ENCODE peak calls at places on chromosomes 6 and 20, in five cellular contexts. R is cardiac fibroblast, K is tibial artery, O is activated B cell treated with CpG ODN at 0.5 μM for 24 hours, B is GM10248. N is an unnamed sample.

GRCh38 chr20:49186535-49187329 is 1.4 kb downstream of the STAU1 start:
- DNase-seq in R (peak), K (peak), O (no peak), B (peak), N (no peak)

GRCh38 chr6:170093276-170093657 is 197.6 kb downstream of the DLL1 start:
- DNase-seq in R (no peak), K (no peak), O (peak), B (no peak), N (peak)

GRCh38 chr20:24705486-24705885 is 236.1 kb downstream of the SYNDIG1 start:
- DNase-seq in R (peak), K (no peak), O (no peak), B (no peak), N (no peak)

GRCh38 chr6:156848533-156848932 is 71.4 kb downstream of the ARID1B start:
- DNase-seq in R (peak), K (no peak), O (no peak), B (no peak), N (no peak)

GRCh38 chr20:15756401-15756800 is 816.8 kb downstream of the KIF16B start:
- DNase-seq in R (no peak), K (no peak), O (no peak), B (no peak), N (no peak)

GRCh38 chr20:20207291-20207690 is 155.0 kb downstream of the CFAP61 start:
- DNase-seq in R (no peak), K (no peak), O (no peak), B (no peak), N (no peak)

GRCh38 chr6:40706222-40706621 is 119.1 kb upstream of the LRFN2 start:
- DNase-seq in R (no peak), K (no peak), O (no peak), B (no peak), N (no peak)

GRCh38 chr6:40205004-40205403 is 270.7 kb upstream of the MOCS1 start:
- DNase-seq in R (no peak), K (no peak), O (no peak), B (no peak), N (no peak)

GRCh38 chr6:21164768-21165326 is 428.7 kb upstream of the SOX4 start:
- DNase-seq in R (no peak), K (no peak), O (no peak), B (peak), N (no peak)

GRCh38 chr6:17031961-17032360 is 69.9 kb upstream of the STMND1 start:
- DNase-seq in R (no peak), K (no peak), O (no peak), B (no peak), N (no peak)

GRCh38 chr6:168215121-168215808 is 104.3 kb downstream of the DACT2 start:
- DNase-seq in R (no peak), K (no peak), O (no peak), B (no peak), N (no peak)

GRCh38 chr6:132132911-132133639 is 181.9 kb upstream of the CCN2 start:
- DNase-seq in R (peak), K (peak), O (no peak), B (no peak), N (no peak)

GRCh38 chr6:25993038-25993684 is 30.6 kb downstream of the TRIM38 start:
- DNase-seq in R (no peak), K (no peak), O (no peak), B (no peak), N (no peak)

GRCh38 chr20:12837646-12838045 is 171.1 kb upstream of the SPTLC3 start:
- DNase-seq in R (no peak), K (no peak), O (no peak), B (no peak), N (no peak)

GRCh38 chr6:88985901-88986300 is 22.5 kb upstream of the RNGTT start:
- DNase-seq in R (no peak), K (no peak), O (no peak), B (no peak), N (no peak)

GRCh38 chr6:119952696-119953095 is 603.1 kb upstream of the MAN1A1 start:
- DNase-seq in R (no peak), K (no peak), O (no peak), B (no peak), N (no peak)

GRCh38 chr6:167005350-167006159 is 6.4 kb downstream of the CEP43 start:
- DNase-seq in R (peak), K (peak), O (no peak), B (no peak), N (no peak)

GRCh38 chr20:21574443-21574842 is 60.6 kb upstream of the NKX2-2 start:
- DNase-seq in R (no peak), K (no peak), O (no peak), B (no peak), N (no peak)

GRCh38 chr6:74409447-74409846 is 713.4 kb downstream of the CD109 start:
- DNase-seq in R (peak), K (no peak), O (no peak), B (peak), N (no peak)

GRCh38 chr6:113630738-113631535 is 226.2 kb upstream of the MARCKS start:
- DNase-seq in R (peak), K (peak), O (peak), B (peak), N (no peak)

GRCh38 chr20:48603116-48603818 is 224.5 kb downstream of the PREX1 start:
- DNase-seq in R (no peak), K (no peak), O (no peak), B (no peak), N (no peak)

GRCh38 chr20:32577657-32578056 is 7.5 kb downstream of the NOL4L start:
- DNase-seq in R (peak), K (no peak), O (no peak), B (no peak), N (no peak)

GRCh38 chr20:35618372-35619131 is 2.9 kb downstream of the SPAG4 start:
- DNase-seq in R (peak), K (no peak), O (peak), B (no peak), N (no peak)

GRCh38 chr6:40917603-40918002 is 121.4 kb downstream of the UNC5CL start:
- DNase-seq in R (no peak), K (no peak), O (no peak), B (no peak), N (no peak)

GRCh38 chr6:34587851-34588250 is 31.7 kb upstream of the SPDEF start:
- DNase-seq in R (no peak), K (no peak), O (no peak), B (no peak), N (no peak)

GRCh38 chr6:776394-777041 is 83.6 kb upstream of the EXOC2 start:
- DNase-seq in R (no peak), K (no peak), O (no peak), B (no peak), N (no peak)

GRCh38 chr6:32192608-32193039 is at the start of gene GPSM3:
- DNase-seq in R (peak), K (no peak), O (peak), B (no peak), N (no peak)

DNA sequence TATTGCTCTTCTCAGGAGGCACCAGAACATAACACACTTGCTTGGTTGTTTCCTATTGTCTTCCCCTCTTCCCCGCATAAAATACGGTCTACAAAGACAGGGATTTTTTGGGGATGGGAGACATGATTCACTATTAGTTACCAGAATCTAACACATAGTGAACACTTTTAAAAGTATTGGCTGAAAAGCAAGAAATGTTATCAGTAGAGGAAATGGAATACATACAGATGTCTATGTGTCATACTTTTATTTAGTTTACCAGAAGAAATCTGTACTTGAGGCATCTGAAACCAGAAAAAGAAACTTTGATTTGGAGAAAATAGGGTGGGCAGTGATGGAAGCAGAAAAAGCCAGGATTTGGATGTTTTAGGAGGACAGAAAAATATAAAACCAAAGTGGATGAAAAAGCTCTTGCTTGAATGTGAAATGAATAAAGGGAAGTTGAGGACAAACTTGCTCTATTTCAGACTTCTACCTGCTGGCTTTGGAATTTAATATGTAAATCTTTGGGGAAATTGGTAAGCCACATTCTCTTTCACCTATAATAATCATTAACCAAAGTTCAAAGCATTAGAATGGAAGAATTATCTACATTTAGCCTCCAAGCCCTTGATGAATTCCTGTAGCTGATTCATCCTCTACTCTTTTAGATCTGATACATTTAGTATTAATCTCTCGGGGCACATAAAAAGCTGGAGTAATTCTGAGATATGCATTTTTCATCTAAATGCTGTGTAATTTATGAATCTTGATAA is 82.6 kb downstream of the DOK5 start:
- DNase-seq in R (peak), K (no peak), O (no peak), B (no peak), N (no peak)
- TF ChIP-seq CTCF in R (no peak), K (no peak), O (no peak), B (no peak), N (no peak)

GRCh38 chr6:161038229-161039003 is 46.8 kb downstream of the MAP3K4 start:
- DNase-seq in R (peak), K (no peak), O (no peak), B (peak), N (no peak)
- TF ChIP-seq CTCF in R (peak), K (no peak), O (no peak), B (no peak), N (no peak)

DNA sequence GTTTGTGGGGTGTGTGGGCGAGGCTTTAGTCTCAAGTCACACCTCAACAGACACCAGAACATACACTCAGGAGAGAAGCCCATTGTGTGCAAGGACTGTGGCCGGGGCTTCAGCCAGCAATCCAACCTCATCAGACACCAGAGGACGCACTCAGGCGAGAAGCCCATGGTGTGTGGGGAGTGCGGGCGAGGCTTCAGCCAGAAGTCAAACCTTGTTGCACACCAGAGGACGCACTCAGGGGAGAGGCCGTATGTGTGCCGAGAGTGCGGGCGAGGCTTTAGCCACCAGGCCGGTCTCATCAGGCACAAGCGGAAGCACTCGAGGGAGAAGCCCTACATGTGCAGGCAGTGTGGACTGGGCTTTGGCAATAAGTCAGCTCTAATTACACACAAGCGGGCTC is 27.8 kb downstream of the ZNF133 start:
- DNase-seq in R (no peak), K (no peak), O (no peak), B (no peak), N (no peak)
- TF ChIP-seq CTCF in R (no peak), K (no peak), O (no peak), B (no peak), N (no peak)

GRCh38 chr20:2814587-2815051 is at the start of gene C20orf141:
- DNase-seq in R (peak), K (no peak), O (no peak), B (no peak), N (peak)
- TF ChIP-seq CTCF in R (no peak), K (no peak), O (no peak), B (no peak), N (no peak)

DNA sequence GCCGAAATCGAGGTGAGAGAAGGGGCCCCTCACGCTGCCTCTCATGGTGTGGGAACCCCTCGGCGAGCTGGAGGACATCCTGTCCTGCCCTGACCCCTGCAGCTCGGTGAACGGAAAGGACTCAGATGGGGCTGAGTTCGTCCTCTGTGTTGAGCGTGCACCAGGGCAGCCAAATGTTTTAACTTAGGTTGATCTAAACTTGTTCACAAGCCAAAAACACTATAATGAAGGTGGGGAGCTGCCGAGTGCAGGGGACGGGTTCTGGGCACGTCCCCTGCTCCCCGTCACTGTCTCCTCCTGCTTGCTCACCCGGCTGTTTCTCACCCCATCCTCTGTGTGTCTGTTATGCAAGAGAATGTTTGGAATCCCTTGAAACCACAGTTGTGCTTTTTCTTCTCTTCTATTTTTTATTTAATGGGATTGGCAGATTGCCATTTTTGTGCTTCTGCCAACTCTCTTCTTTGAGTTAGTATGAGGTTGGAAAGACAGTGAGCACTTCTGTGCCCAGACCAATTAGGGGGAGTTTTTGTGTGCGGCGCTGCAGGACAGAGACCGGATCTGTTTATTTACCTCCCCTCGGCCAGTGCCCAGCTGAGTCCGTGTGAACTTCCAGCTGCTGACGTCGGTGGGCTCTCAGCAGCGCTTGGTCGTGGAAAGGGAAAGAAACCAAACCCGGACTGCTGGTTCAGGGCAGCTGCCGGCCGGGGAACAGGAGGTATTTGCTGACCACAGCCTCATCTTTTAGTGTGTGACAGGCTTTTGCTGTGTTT is 158.1 kb downstream of the DTNBP1 start:
- DNase-seq in R (peak), K (peak), O (no peak), B (no peak), N (no peak)
- TF ChIP-seq CTCF in R (no peak), K (no peak), O (no peak), B (no peak), N (no peak)

N was measured in type B pancreatic cell.